ENCODE peak calls at places on chromosomes 13 and 19, in nine cellular contexts. One of them, this sample, is unnamed.

GRCh38 chr13:37168922-37169321 is 63.5 kb upstream of the CSNK1A1L start:
- DNase-seq in Right ventricle myocardium superior: no peak
- DNase-seq in lower lobe of right lung: no peak
- DNase-seq in activated naive CD4-positive, alpha-beta T cell treated with Interleukin-2 at 50 U/mL for 16 hours: no peak
- DNase-seq in activated T-cell treated with anti-CD3 and anti-CD28 coated beads, Interleukin-2, amount 50 U/mL, for 72 hours: no peak
- DNase-seq in NCI-H1092: no peak
- DNase-seq in BJ: no peak
- DNase-seq in type B pancreatic cell: no peak
- DNase-seq in Caco-2: no peak
- DNase-seq in this sample: no peak

GRCh38 chr13:100088648-100089601 is at the start of gene PCCA:
- DNase-seq in Caco-2: peak; percentile 97
- DNase-seq in BJ: peak; percentile 61
- DNase-seq in activated T-cell treated with anti-CD3 and anti-CD28 coated beads, Interleukin-2, amount 50 U/mL, for 72 hours: peak; percentile 92
- DNase-seq in lower lobe of right lung: peak; percentile 96
- DNase-seq in type B pancreatic cell: peak; percentile 94
- DNase-seq in NCI-H1092: peak; percentile 95
- DNase-seq in Right ventricle myocardium superior: peak; percentile 96
- DNase-seq in activated naive CD4-positive, alpha-beta T cell treated with Interleukin-2 at 50 U/mL for 16 hours: peak; percentile 80
- DNase-seq in this sample: peak; percentile 92

GRCh38 chr19:51031880-51032225 is 2.9 kb downstream of the KLK12 start:
- DNase-seq in activated T-cell treated with anti-CD3 and anti-CD28 coated beads, Interleukin-2, amount 50 U/mL, for 72 hours: no peak
- DNase-seq in Right ventricle myocardium superior: no peak
- DNase-seq in Caco-2: no peak
- DNase-seq in lower lobe of right lung: no peak
- DNase-seq in activated naive CD4-positive, alpha-beta T cell treated with Interleukin-2 at 50 U/mL for 16 hours: no peak
- DNase-seq in NCI-H1092: no peak
- DNase-seq in type B pancreatic cell: no peak
- DNase-seq in BJ: no peak
- DNase-seq in this sample: no peak

GRCh38 chr13:110352735-110353134 is 45.7 kb downstream of the COL4A2 start:
- DNase-seq in NCI-H1092: no peak
- DNase-seq in type B pancreatic cell: no peak
- DNase-seq in Right ventricle myocardium superior: no peak
- DNase-seq in activated T-cell treated with anti-CD3 and anti-CD28 coated beads, Interleukin-2, amount 50 U/mL, for 72 hours: no peak
- DNase-seq in BJ: no peak
- DNase-seq in activated naive CD4-positive, alpha-beta T cell treated with Interleukin-2 at 50 U/mL for 16 hours: no peak
- DNase-seq in Caco-2: no peak
- DNase-seq in lower lobe of right lung: no peak
- DNase-seq in this sample: no peak

GRCh38 chr13:36536546-36536945 is 104.3 kb downstream of the CCNA1 start:
- DNase-seq in Caco-2: no peak
- DNase-seq in Right ventricle myocardium superior: no peak
- DNase-seq in type B pancreatic cell: no peak
- DNase-seq in NCI-H1092: peak; percentile 31
- DNase-seq in lower lobe of right lung: no peak
- DNase-seq in activated naive CD4-positive, alpha-beta T cell treated with Interleukin-2 at 50 U/mL for 16 hours: no peak
- DNase-seq in BJ: no peak
- DNase-seq in activated T-cell treated with anti-CD3 and anti-CD28 coated beads, Interleukin-2, amount 50 U/mL, for 72 hours: no peak
- DNase-seq in this sample: no peak

GRCh38 chr19:36221474-36221873 is 6.6 kb downstream of the ZNF146 start:
- DNase-seq in type B pancreatic cell: no peak
- DNase-seq in Right ventricle myocardium superior: no peak
- DNase-seq in activated naive CD4-positive, alpha-beta T cell treated with Interleukin-2 at 50 U/mL for 16 hours: no peak
- DNase-seq in lower lobe of right lung: no peak
- DNase-seq in Caco-2: no peak
- DNase-seq in activated T-cell treated with anti-CD3 and anti-CD28 coated beads, Interleukin-2, amount 50 U/mL, for 72 hours: no peak
- DNase-seq in NCI-H1092: no peak
- DNase-seq in BJ: no peak
- DNase-seq in this sample: no peak

GRCh38 chr19:48398329-48399235 is 5.1 kb downstream of the GRIN2D start:
- DNase-seq in lower lobe of right lung: peak; percentile 93
- DNase-seq in type B pancreatic cell: peak; percentile 89
- DNase-seq in activated T-cell treated with anti-CD3 and anti-CD28 coated beads, Interleukin-2, amount 50 U/mL, for 72 hours: peak; percentile 92
- DNase-seq in BJ: no peak
- DNase-seq in activated naive CD4-positive, alpha-beta T cell treated with Interleukin-2 at 50 U/mL for 16 hours: peak; percentile 85
- DNase-seq in Caco-2: peak; percentile 93
- DNase-seq in NCI-H1092: peak; percentile 56
- DNase-seq in Right ventricle myocardium superior: peak; percentile 86
- DNase-seq in this sample: peak; percentile 87

GRCh38 chr13:110520431-110521295 is 40.9 kb downstream of the RAB20 start:
- DNase-seq in lower lobe of right lung: peak; percentile 85
- DNase-seq in Caco-2: no peak
- DNase-seq in Right ventricle myocardium superior: peak; percentile 84
- DNase-seq in activated naive CD4-positive, alpha-beta T cell treated with Interleukin-2 at 50 U/mL for 16 hours: no peak
- DNase-seq in activated T-cell treated with anti-CD3 and anti-CD28 coated beads, Interleukin-2, amount 50 U/mL, for 72 hours: no peak
- DNase-seq in NCI-H1092: peak; percentile 25
- DNase-seq in type B pancreatic cell: no peak
- DNase-seq in BJ: no peak
- DNase-seq in this sample: no peak

GRCh38 chr13:45925151-45925550 is 73.6 kb upstream of the SIAH3 start:
- DNase-seq in NCI-H1092: no peak
- DNase-seq in activated naive CD4-positive, alpha-beta T cell treated with Interleukin-2 at 50 U/mL for 16 hours: no peak
- DNase-seq in Right ventricle myocardium superior: no peak
- DNase-seq in Caco-2: no peak
- DNase-seq in activated T-cell treated with anti-CD3 and anti-CD28 coated beads, Interleukin-2, amount 50 U/mL, for 72 hours: no peak
- DNase-seq in BJ: no peak
- DNase-seq in type B pancreatic cell: no peak
- DNase-seq in lower lobe of right lung: no peak
- DNase-seq in this sample: no peak

GRCh38 chr19:22735911-22736645 is 47.9 kb downstream of the ZNF99 start:
- DNase-seq in NCI-H1092: no peak
- DNase-seq in lower lobe of right lung: no peak
- DNase-seq in BJ: no peak
- DNase-seq in activated naive CD4-positive, alpha-beta T cell treated with Interleukin-2 at 50 U/mL for 16 hours: no peak
- DNase-seq in type B pancreatic cell: no peak
- DNase-seq in Caco-2: no peak
- DNase-seq in activated T-cell treated with anti-CD3 and anti-CD28 coated beads, Interleukin-2, amount 50 U/mL, for 72 hours: no peak
- DNase-seq in Right ventricle myocardium superior: no peak
- DNase-seq in this sample: no peak

GRCh38 chr19:11269408-11269807 is 7.1 kb upstream of the DOCK6 start:
- DNase-seq in NCI-H1092: no peak
- DNase-seq in type B pancreatic cell: no peak
- DNase-seq in activated naive CD4-positive, alpha-beta T cell treated with Interleukin-2 at 50 U/mL for 16 hours: no peak
- DNase-seq in activated T-cell treated with anti-CD3 and anti-CD28 coated beads, Interleukin-2, amount 50 U/mL, for 72 hours: no peak
- DNase-seq in BJ: no peak
- DNase-seq in Caco-2: no peak
- DNase-seq in lower lobe of right lung: no peak
- DNase-seq in Right ventricle myocardium superior: no peak
- DNase-seq in this sample: no peak

GRCh38 chr19:47819841-47820244 is 1.9 kb upstream of the CRX start:
- DNase-seq in BJ: no peak
- DNase-seq in Caco-2: no peak
- DNase-seq in activated T-cell treated with anti-CD3 and anti-CD28 coated beads, Interleukin-2, amount 50 U/mL, for 72 hours: no peak
- DNase-seq in activated naive CD4-positive, alpha-beta T cell treated with Interleukin-2 at 50 U/mL for 16 hours: no peak
- DNase-seq in type B pancreatic cell: no peak
- DNase-seq in Right ventricle myocardium superior: no peak
- DNase-seq in NCI-H1092: no peak
- DNase-seq in lower lobe of right lung: no peak
- DNase-seq in this sample: no peak

GRCh38 chr13:46372071-46372470 is 15.0 kb downstream of the RUBCNL start:
- DNase-seq in type B pancreatic cell: no peak
- DNase-seq in Right ventricle myocardium superior: no peak
- DNase-seq in Caco-2: no peak
- DNase-seq in lower lobe of right lung: no peak
- DNase-seq in activated naive CD4-positive, alpha-beta T cell treated with Interleukin-2 at 50 U/mL for 16 hours: no peak
- DNase-seq in activated T-cell treated with anti-CD3 and anti-CD28 coated beads, Interleukin-2, amount 50 U/mL, for 72 hours: no peak
- DNase-seq in NCI-H1092: no peak
- DNase-seq in BJ: no peak
- DNase-seq in this sample: no peak

GRCh38 chr13:79898996-79899395 is 418.0 kb downstream of the NDFIP2 start:
- DNase-seq in activated naive CD4-positive, alpha-beta T cell treated with Interleukin-2 at 50 U/mL for 16 hours: no peak
- DNase-seq in Caco-2: no peak
- DNase-seq in lower lobe of right lung: no peak
- DNase-seq in type B pancreatic cell: no peak
- DNase-seq in NCI-H1092: no peak
- DNase-seq in activated T-cell treated with anti-CD3 and anti-CD28 coated beads, Interleukin-2, amount 50 U/mL, for 72 hours: no peak
- DNase-seq in BJ: no peak
- DNase-seq in Right ventricle myocardium superior: no peak
- DNase-seq in this sample: no peak

GRCh38 chr19:45821103-45821521 is 6.0 kb upstream of the RSPH6A start:
- DNase-seq in activated naive CD4-positive, alpha-beta T cell treated with Interleukin-2 at 50 U/mL for 16 hours: no peak
- DNase-seq in lower lobe of right lung: no peak
- DNase-seq in activated T-cell treated with anti-CD3 and anti-CD28 coated beads, Interleukin-2, amount 50 U/mL, for 72 hours: no peak
- DNase-seq in type B pancreatic cell: no peak
- DNase-seq in Caco-2: no peak
- DNase-seq in BJ: no peak
- DNase-seq in NCI-H1092: no peak
- DNase-seq in Right ventricle myocardium superior: no peak
- DNase-seq in this sample: no peak

GRCh38 chr13:42728507-42729180 is 52.7 kb upstream of the FAM216B start:
- DNase-seq in Right ventricle myocardium superior: no peak
- DNase-seq in activated naive CD4-positive, alpha-beta T cell treated with Interleukin-2 at 50 U/mL for 16 hours: no peak
- DNase-seq in NCI-H1092: no peak
- DNase-seq in type B pancreatic cell: no peak
- DNase-seq in lower lobe of right lung: no peak
- DNase-seq in activated T-cell treated with anti-CD3 and anti-CD28 coated beads, Interleukin-2, amount 50 U/mL, for 72 hours: no peak
- DNase-seq in Caco-2: no peak
- DNase-seq in BJ: peak; percentile 20
- DNase-seq in this sample: no peak

This sample was measured in SW480.